ENCODE peak calls at places on chromosomes 1 and 21, in ten cellular contexts. One of them, this sample, is unnamed.

GRCh38 chr1:234585333-234586055 is 24.5 kb downstream of the IRF2BP2 start:
- DNase-seq in CD14-positive monocyte: no peak
- DNase-seq in kidney tubule cell: peak
- DNase-seq in astrocyte of the spinal cord: peak
- DNase-seq in stimulated activated CD4-positive, alpha-beta T cell treated with anti-CD3 and anti-CD28 coated beads, Interleukin-4, amount 100 ng/mL, for 24 hours: no peak
- DNase-seq in HFF-Myc: no peak
- DNase-seq in NCI-H1930: no peak
- DNase-seq in endothelial cell: no peak
- DNase-seq in IMR-90: peak
- DNase-seq in hepatic stellate cell: peak
- DNase-seq in this sample: no peak

GRCh38 chr1:51638350-51638749 is 21.5 kb downstream of the OSBPL9 start:
- DNase-seq in CD14-positive monocyte: no peak
- DNase-seq in kidney tubule cell: no peak
- DNase-seq in astrocyte of the spinal cord: no peak
- DNase-seq in stimulated activated CD4-positive, alpha-beta T cell treated with anti-CD3 and anti-CD28 coated beads, Interleukin-4, amount 100 ng/mL, for 24 hours: no peak
- DNase-seq in HFF-Myc: no peak
- DNase-seq in NCI-H1930: no peak
- DNase-seq in endothelial cell: no peak
- DNase-seq in IMR-90: no peak
- DNase-seq in hepatic stellate cell: no peak
- DNase-seq in this sample: peak

GRCh38 chr1:24905355-24905978 is 24.6 kb downstream of the RUNX3 start:
- DNase-seq in CD14-positive monocyte: peak
- DNase-seq in kidney tubule cell: no peak
- DNase-seq in astrocyte of the spinal cord: no peak
- DNase-seq in stimulated activated CD4-positive, alpha-beta T cell treated with anti-CD3 and anti-CD28 coated beads, Interleukin-4, amount 100 ng/mL, for 24 hours: peak
- DNase-seq in HFF-Myc: no peak
- DNase-seq in NCI-H1930: no peak
- DNase-seq in endothelial cell: no peak
- DNase-seq in IMR-90: no peak
- DNase-seq in hepatic stellate cell: no peak
- DNase-seq in this sample: no peak

GRCh38 chr1:169312084-169312954 is 55.3 kb downstream of the NME7 start:
- DNase-seq in CD14-positive monocyte: peak
- DNase-seq in kidney tubule cell: peak
- DNase-seq in astrocyte of the spinal cord: peak
- DNase-seq in stimulated activated CD4-positive, alpha-beta T cell treated with anti-CD3 and anti-CD28 coated beads, Interleukin-4, amount 100 ng/mL, for 24 hours: peak
- DNase-seq in HFF-Myc: peak
- DNase-seq in NCI-H1930: no peak
- DNase-seq in endothelial cell: no peak
- DNase-seq in IMR-90: peak
- DNase-seq in hepatic stellate cell: peak
- DNase-seq in this sample: peak

GRCh38 chr1:47993881-47994625 is 3.1 kb downstream of the TRABD2B start:
- DNase-seq in CD14-positive monocyte: no peak
- DNase-seq in kidney tubule cell: no peak
- DNase-seq in astrocyte of the spinal cord: no peak
- DNase-seq in stimulated activated CD4-positive, alpha-beta T cell treated with anti-CD3 and anti-CD28 coated beads, Interleukin-4, amount 100 ng/mL, for 24 hours: no peak
- DNase-seq in HFF-Myc: no peak
- DNase-seq in NCI-H1930: no peak
- DNase-seq in endothelial cell: no peak
- DNase-seq in IMR-90: no peak
- DNase-seq in hepatic stellate cell: no peak
- DNase-seq in this sample: no peak

GRCh38 chr1:54800041-54800898 is 853 bp downstream of the TTC22 start:
- DNase-seq in CD14-positive monocyte: no peak
- DNase-seq in kidney tubule cell: peak
- DNase-seq in astrocyte of the spinal cord: no peak
- DNase-seq in stimulated activated CD4-positive, alpha-beta T cell treated with anti-CD3 and anti-CD28 coated beads, Interleukin-4, amount 100 ng/mL, for 24 hours: no peak
- DNase-seq in HFF-Myc: no peak
- DNase-seq in NCI-H1930: no peak
- DNase-seq in endothelial cell: no peak
- DNase-seq in IMR-90: no peak
- DNase-seq in hepatic stellate cell: no peak
- DNase-seq in this sample: no peak

GRCh38 chr1:17356387-17356992 is 15.5 kb upstream of the PADI6 start:
- DNase-seq in CD14-positive monocyte: no peak
- DNase-seq in kidney tubule cell: no peak
- DNase-seq in astrocyte of the spinal cord: no peak
- DNase-seq in stimulated activated CD4-positive, alpha-beta T cell treated with anti-CD3 and anti-CD28 coated beads, Interleukin-4, amount 100 ng/mL, for 24 hours: no peak
- DNase-seq in HFF-Myc: no peak
- DNase-seq in NCI-H1930: no peak
- DNase-seq in endothelial cell: no peak
- DNase-seq in IMR-90: no peak
- DNase-seq in hepatic stellate cell: no peak
- DNase-seq in this sample: no peak

GRCh38 chr1:198726455-198726854 is 87.6 kb downstream of the PTPRC start:
- DNase-seq in CD14-positive monocyte: no peak
- DNase-seq in kidney tubule cell: peak
- DNase-seq in astrocyte of the spinal cord: peak
- DNase-seq in stimulated activated CD4-positive, alpha-beta T cell treated with anti-CD3 and anti-CD28 coated beads, Interleukin-4, amount 100 ng/mL, for 24 hours: no peak
- DNase-seq in HFF-Myc: no peak
- DNase-seq in NCI-H1930: no peak
- DNase-seq in endothelial cell: no peak
- DNase-seq in IMR-90: peak
- DNase-seq in hepatic stellate cell: peak
- DNase-seq in this sample: peak

GRCh38 chr1:21143138-21143537 is 33.6 kb downstream of the EIF4G3 start:
- DNase-seq in CD14-positive monocyte: no peak
- DNase-seq in kidney tubule cell: no peak
- DNase-seq in astrocyte of the spinal cord: no peak
- DNase-seq in stimulated activated CD4-positive, alpha-beta T cell treated with anti-CD3 and anti-CD28 coated beads, Interleukin-4, amount 100 ng/mL, for 24 hours: no peak
- DNase-seq in HFF-Myc: no peak
- DNase-seq in NCI-H1930: no peak
- DNase-seq in endothelial cell: no peak
- DNase-seq in IMR-90: no peak
- DNase-seq in hepatic stellate cell: no peak
- DNase-seq in this sample: no peak

GRCh38 chr1:183634429-183635065 is 1.0 kb downstream of the ARPC5 start:
- DNase-seq in CD14-positive monocyte: no peak
- DNase-seq in kidney tubule cell: no peak
- DNase-seq in astrocyte of the spinal cord: no peak
- DNase-seq in stimulated activated CD4-positive, alpha-beta T cell treated with anti-CD3 and anti-CD28 coated beads, Interleukin-4, amount 100 ng/mL, for 24 hours: no peak
- DNase-seq in HFF-Myc: no peak
- DNase-seq in NCI-H1930: no peak
- DNase-seq in endothelial cell: no peak
- DNase-seq in IMR-90: no peak
- DNase-seq in hepatic stellate cell: no peak
- DNase-seq in this sample: peak

GRCh38 chr1:228974296-228974695 is 239.0 kb downstream of the RHOU start:
- DNase-seq in CD14-positive monocyte: no peak
- DNase-seq in kidney tubule cell: no peak
- DNase-seq in astrocyte of the spinal cord: no peak
- DNase-seq in stimulated activated CD4-positive, alpha-beta T cell treated with anti-CD3 and anti-CD28 coated beads, Interleukin-4, amount 100 ng/mL, for 24 hours: no peak
- DNase-seq in HFF-Myc: no peak
- DNase-seq in NCI-H1930: no peak
- DNase-seq in endothelial cell: no peak
- DNase-seq in IMR-90: no peak
- DNase-seq in hepatic stellate cell: no peak
- DNase-seq in this sample: no peak

GRCh38 chr1:156881101-156881500 is 12.4 kb upstream of the PEAR1 start:
- DNase-seq in CD14-positive monocyte: no peak
- DNase-seq in kidney tubule cell: no peak
- DNase-seq in astrocyte of the spinal cord: no peak
- DNase-seq in stimulated activated CD4-positive, alpha-beta T cell treated with anti-CD3 and anti-CD28 coated beads, Interleukin-4, amount 100 ng/mL, for 24 hours: no peak
- DNase-seq in HFF-Myc: no peak
- DNase-seq in NCI-H1930: no peak
- DNase-seq in endothelial cell: no peak
- DNase-seq in IMR-90: no peak
- DNase-seq in hepatic stellate cell: no peak
- DNase-seq in this sample: no peak

GRCh38 chr21:31755027-31755426 is 23.1 kb upstream of the SCAF4 start:
- DNase-seq in CD14-positive monocyte: no peak
- DNase-seq in kidney tubule cell: no peak
- DNase-seq in astrocyte of the spinal cord: no peak
- DNase-seq in stimulated activated CD4-positive, alpha-beta T cell treated with anti-CD3 and anti-CD28 coated beads, Interleukin-4, amount 100 ng/mL, for 24 hours: no peak
- DNase-seq in HFF-Myc: no peak
- DNase-seq in NCI-H1930: no peak
- DNase-seq in endothelial cell: no peak
- DNase-seq in IMR-90: no peak
- DNase-seq in hepatic stellate cell: no peak
- DNase-seq in this sample: no peak

GRCh38 chr1:202131956-202132821 is 9.5 kb downstream of the GPR37L1 start:
- DNase-seq in CD14-positive monocyte: no peak
- DNase-seq in kidney tubule cell: no peak
- DNase-seq in astrocyte of the spinal cord: no peak
- DNase-seq in stimulated activated CD4-positive, alpha-beta T cell treated with anti-CD3 and anti-CD28 coated beads, Interleukin-4, amount 100 ng/mL, for 24 hours: no peak
- DNase-seq in HFF-Myc: no peak
- DNase-seq in NCI-H1930: no peak
- DNase-seq in endothelial cell: no peak
- DNase-seq in IMR-90: no peak
- DNase-seq in hepatic stellate cell: no peak
- DNase-seq in this sample: no peak

GRCh38 chr1:41152622-41153044 is 89.5 kb downstream of the SCMH1 start:
- DNase-seq in CD14-positive monocyte: no peak
- DNase-seq in kidney tubule cell: peak
- DNase-seq in astrocyte of the spinal cord: peak
- DNase-seq in stimulated activated CD4-positive, alpha-beta T cell treated with anti-CD3 and anti-CD28 coated beads, Interleukin-4, amount 100 ng/mL, for 24 hours: no peak
- DNase-seq in HFF-Myc: no peak
- DNase-seq in NCI-H1930: no peak
- DNase-seq in endothelial cell: no peak
- DNase-seq in IMR-90: peak
- DNase-seq in hepatic stellate cell: peak
- DNase-seq in this sample: peak

GRCh38 chr1:183065168-183065670 is 42.0 kb downstream of the LAMC1 start:
- DNase-seq in CD14-positive monocyte: no peak
- DNase-seq in kidney tubule cell: no peak
- DNase-seq in astrocyte of the spinal cord: no peak
- DNase-seq in stimulated activated CD4-positive, alpha-beta T cell treated with anti-CD3 and anti-CD28 coated beads, Interleukin-4, amount 100 ng/mL, for 24 hours: no peak
- DNase-seq in HFF-Myc: no peak
- DNase-seq in NCI-H1930: no peak
- DNase-seq in endothelial cell: no peak
- DNase-seq in IMR-90: no peak
- DNase-seq in hepatic stellate cell: no peak
- DNase-seq in this sample: no peak

GRCh38 chr1:155273134-155273982 is at the start of gene CLK2:
- DNase-seq in CD14-positive monocyte: peak
- DNase-seq in kidney tubule cell: peak
- DNase-seq in astrocyte of the spinal cord: peak
- DNase-seq in stimulated activated CD4-positive, alpha-beta T cell treated with anti-CD3 and anti-CD28 coated beads, Interleukin-4, amount 100 ng/mL, for 24 hours: peak
- DNase-seq in HFF-Myc: peak
- DNase-seq in NCI-H1930: peak
- DNase-seq in endothelial cell: peak
- DNase-seq in IMR-90: peak
- DNase-seq in hepatic stellate cell: peak
- DNase-seq in this sample: peak

GRCh38 chr1:18329469-18329868 is 151.3 kb upstream of the KLHDC7A start:
- DNase-seq in CD14-positive monocyte: no peak
- DNase-seq in kidney tubule cell: no peak
- DNase-seq in astrocyte of the spinal cord: no peak
- DNase-seq in stimulated activated CD4-positive, alpha-beta T cell treated with anti-CD3 and anti-CD28 coated beads, Interleukin-4, amount 100 ng/mL, for 24 hours: no peak
- DNase-seq in HFF-Myc: no peak
- DNase-seq in NCI-H1930: no peak
- DNase-seq in endothelial cell: no peak
- DNase-seq in IMR-90: no peak
- DNase-seq in hepatic stellate cell: no peak
- DNase-seq in this sample: no peak

GRCh38 chr1:163528710-163529348 is 207.1 kb downstream of the NUF2 start:
- DNase-seq in CD14-positive monocyte: no peak
- DNase-seq in kidney tubule cell: peak
- DNase-seq in astrocyte of the spinal cord: peak
- DNase-seq in stimulated activated CD4-positive, alpha-beta T cell treated with anti-CD3 and anti-CD28 coated beads, Interleukin-4, amount 100 ng/mL, for 24 hours: no peak
- DNase-seq in HFF-Myc: no peak
- DNase-seq in NCI-H1930: no peak
- DNase-seq in endothelial cell: peak
- DNase-seq in IMR-90: peak
- DNase-seq in hepatic stellate cell: no peak
- DNase-seq in this sample: peak

GRCh38 chr1:169557131-169557530 is 29.1 kb downstream of the F5 start:
- DNase-seq in CD14-positive monocyte: no peak
- DNase-seq in kidney tubule cell: no peak
- DNase-seq in astrocyte of the spinal cord: no peak
- DNase-seq in stimulated activated CD4-positive, alpha-beta T cell treated with anti-CD3 and anti-CD28 coated beads, Interleukin-4, amount 100 ng/mL, for 24 hours: no peak
- DNase-seq in HFF-Myc: no peak
- DNase-seq in NCI-H1930: no peak
- DNase-seq in endothelial cell: no peak
- DNase-seq in IMR-90: no peak
- DNase-seq in hepatic stellate cell: no peak
- DNase-seq in this sample: no peak

GRCh38 chr1:205072881-205073280 is 11.4 kb downstream of the TMEM81 start:
- DNase-seq in CD14-positive monocyte: no peak
- DNase-seq in kidney tubule cell: no peak
- DNase-seq in astrocyte of the spinal cord: no peak
- DNase-seq in stimulated activated CD4-positive, alpha-beta T cell treated with anti-CD3 and anti-CD28 coated beads, Interleukin-4, amount 100 ng/mL, for 24 hours: no peak
- DNase-seq in HFF-Myc: no peak
- DNase-seq in NCI-H1930: no peak
- DNase-seq in endothelial cell: no peak
- DNase-seq in IMR-90: no peak
- DNase-seq in hepatic stellate cell: peak
- DNase-seq in this sample: peak